ENCODE peak calls at places on chromosomes 3 and 15, in seven cellular contexts. T, W, R, U, D, F and S are unnamed samples.

GRCh38 chr15:67043939-67044771 is 21.2 kb upstream of the SMAD3 start:
- DNase-seq in R (peak; percentile 81), T (no peak), U (peak; percentile 95), W (peak; percentile 53), F (peak; percentile 99), D (peak; percentile 88), S (peak; percentile 79)

GRCh38 chr15:95076381-95076780 is 845.0 kb downstream of the MCTP2 start:
- DNase-seq in R (no peak), D (no peak), U (no peak), F (no peak), T (no peak), W (no peak), S (no peak)

GRCh38 chr15:81751321-81751720 is 294.5 kb downstream of the MEX3B start:
- DNase-seq in F (no peak), U (no peak), T (no peak), W (no peak), D (no peak), R (no peak), S (no peak)

GRCh38 chr3:17905996-17906395 is 163.6 kb upstream of the TBC1D5 start:
- DNase-seq in W (no peak), U (no peak), F (peak; percentile 25), D (no peak), T (no peak), R (no peak), S (no peak)

GRCh38 chr15:79094611-79095021 is 4.0 kb upstream of the RASGRF1 start:
- DNase-seq in T (no peak), D (no peak), U (no peak), F (no peak), R (no peak), W (peak; percentile 43), S (peak; percentile 22)

GRCh38 chr3:34650131-34650530 is 851.7 kb downstream of the PDCD6IP start:
- DNase-seq in D (no peak), W (no peak), F (no peak), U (no peak), T (no peak), R (no peak), S (no peak)

GRCh38 chr3:133842158-133842557 is 36.5 kb downstream of the SRPRB start:
- DNase-seq in F (no peak), U (no peak), W (no peak), T (no peak), R (no peak), D (no peak), S (no peak)

GRCh38 chr15:71385469-71385868 is 270.2 kb downstream of the THSD4 start:
- DNase-seq in U (no peak), D (no peak), F (no peak), T (no peak), R (no peak), W (no peak), S (no peak)

GRCh38 chr3:118782755-118783202 is 251.9 kb downstream of the IGSF11 start:
- DNase-seq in D (no peak), T (no peak), U (no peak), F (peak; percentile 21), R (no peak), W (no peak), S (no peak)

GRCh38 chr15:91104111-91104510 is 4.1 kb downstream of the SV2B start:
- DNase-seq in F (no peak), U (no peak), R (no peak), W (no peak), T (no peak), D (no peak), S (no peak)

GRCh38 chr3:108127301-108127988 is 36.6 kb upstream of the CD47 start:
- DNase-seq in F (peak; percentile 32), D (no peak), T (no peak), R (no peak), W (no peak), U (peak; percentile 35), S (no peak)

GRCh38 chr3:108494862-108495531 is 15.4 kb downstream of the MYH15 start:
- DNase-seq in R (no peak), F (no peak), T (no peak), W (no peak), U (no peak), D (no peak), S (no peak)

GRCh38 chr3:139302801-139303113 is 41.1 kb upstream of the MRPS22 start:
- DNase-seq in W (no peak), U (no peak), F (no peak), D (no peak), T (no peak), R (no peak), S (no peak)

GRCh38 chr3:102511168-102511567 is 76.4 kb downstream of the ZPLD1 start:
- DNase-seq in U (no peak), R (no peak), W (no peak), D (no peak), F (no peak), T (no peak), S (no peak)

GRCh38 chr3:32216172-32216783 is 22.2 kb upstream of the CMTM8 start:
- DNase-seq in T (no peak), R (no peak), W (no peak), U (no peak), D (no peak), F (no peak), S (no peak)

GRCh38 chr15:88624156-88624970 is 3.2 kb downstream of the AEN start:
- DNase-seq in U (peak; percentile 19), D (peak; percentile 61), W (no peak), R (peak; percentile 76), F (peak; percentile 67), T (no peak), S (no peak)

GRCh38 chr3:188362405-188362831 is 208.5 kb downstream of the LPP start:
- DNase-seq in T (no peak), R (peak; percentile 95), F (peak; percentile 27), D (peak; percentile 69), U (peak; percentile 56), W (no peak), S (no peak)

GRCh38 chr15:31437686-31438085 is 111.1 kb downstream of the KLF13 start:
- DNase-seq in D (no peak), R (no peak), W (no peak), U (no peak), F (no peak), T (no peak), S (no peak)

GRCh38 chr15:99324082-99324620 is 72.9 kb downstream of the LRRC28 start:
- DNase-seq in F (no peak), R (peak; percentile 71), W (no peak), D (peak; percentile 83), T (no peak), U (peak; percentile 72), S (no peak)

GRCh38 chr3:195450731-195451229 is 8.0 kb upstream of the ACAP2 start:
- DNase-seq in W (peak; percentile 28), D (peak; percentile 91), F (no peak), T (no peak), R (peak; percentile 94), U (peak; percentile 12), S (no peak)

GRCh38 chr15:44101944-44102343 is 93.1 kb downstream of the FRMD5 start:
- DNase-seq in R (no peak), D (peak; percentile 52), T (no peak), W (no peak), F (peak; percentile 8), U (no peak), S (no peak)

GRCh38 chr15:91887921-91888373 is 34.4 kb downstream of the SLCO3A1 start:
- DNase-seq in W (peak; percentile 24), D (no peak), U (no peak), R (no peak), F (no peak), T (no peak), S (no peak)

GRCh38 chr3:106157411-106157810 is 288.6 kb upstream of the CBLB start:
- DNase-seq in T (no peak), R (no peak), U (no peak), W (no peak), F (no peak), D (no peak), S (no peak)

GRCh38 chr3:106160396-106160795 is 291.6 kb upstream of the CBLB start:
- DNase-seq in D (no peak), T (no peak), F (no peak), R (no peak), W (no peak), U (no peak), S (no peak)

GRCh38 chr3:106161236-106161635 is 292.4 kb upstream of the CBLB start:
- DNase-seq in R (no peak), T (no peak), W (no peak), U (no peak), F (peak; percentile 33), D (no peak), S (no peak)
- H3K18ac ChIP-seq in R (no peak overlapping the region), T (no peak overlapping the region), W (no peak overlapping the region), U (no peak overlapping the region), F (no peak overlapping the region), D (no peak overlapping the region), S (no peak overlapping the region)

GRCh38 chr3:24357635-24358034 is 137.0 kb downstream of the THRB start:
- DNase-seq in R (no peak), T (no peak), D (no peak), W (no peak), U (peak; percentile 63), F (no peak), S (no peak)

GRCh38 chr3:24360946-24361345 is 133.7 kb downstream of the THRB start:
- DNase-seq in T (no peak), W (no peak), R (no peak), U (no peak), D (no peak), F (no peak), S (no peak)

GRCh38 chr3:24361661-24362060 is 133.0 kb downstream of the THRB start:
- DNase-seq in W (no peak), T (no peak), F (no peak), D (no peak), R (no peak), U (no peak), S (no peak)

GRCh38 chr3:24359102-24359501 is 135.5 kb downstream of the THRB start:
- DNase-seq in F (no peak), U (peak; percentile 49), T (no peak), D (no peak), W (no peak), R (no peak), S (no peak)

GRCh38 chr3:24359645-24360462 is 134.8 kb downstream of the THRB start:
- DNase-seq in F (no peak), W (no peak), R (no peak), U (no peak), T (no peak), D (no peak), S (no peak)
- H3K18ac ChIP-seq in F (no peak overlapping the region), W (no peak overlapping the region), R (no peak overlapping the region), U (no peak overlapping the region), T (no peak overlapping the region), D (no peak overlapping the region), S (no peak overlapping the region)

GRCh38 chr3:6861989-6862879 is 1.3 kb downstream of the GRM7 start:
- DNase-seq in D (no peak), F (peak; percentile 23), W (peak; percentile 59), R (no peak), U (no peak), T (no peak), S (peak; percentile 37)
- H3K18ac ChIP-seq in D (no peak overlapping the region), F (no peak overlapping the region), W (no peak overlapping the region), R (no peak overlapping the region), U (no peak overlapping the region), T (peak overlapping the region; percentile 36), S (no peak overlapping the region)

DNA sequence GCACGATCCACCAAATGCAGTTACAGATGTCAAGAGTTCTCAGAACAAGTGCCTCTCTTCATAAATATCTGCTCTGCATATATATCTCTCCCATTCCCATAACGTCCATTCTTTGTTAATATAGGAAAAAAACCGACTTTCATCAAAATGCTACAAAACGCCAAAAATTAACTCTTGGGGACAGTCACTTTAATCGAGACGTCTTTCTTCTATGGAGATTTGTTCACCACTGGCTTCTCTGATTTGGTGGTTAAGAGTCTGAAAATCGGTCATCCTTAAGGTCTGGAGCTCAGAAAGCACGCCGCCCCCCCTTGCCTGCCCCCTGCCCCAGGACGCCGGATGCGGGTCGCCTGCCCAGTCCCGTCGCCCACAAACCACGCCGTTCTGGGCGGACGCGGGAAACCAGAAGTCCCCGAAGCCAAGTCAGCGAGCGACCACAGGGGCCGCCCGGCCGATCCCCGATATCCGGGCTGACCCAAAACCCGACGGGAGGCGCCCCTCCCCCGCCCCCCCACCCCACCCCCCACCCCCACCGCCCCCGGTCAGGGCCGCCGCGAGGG is 252.7 kb downstream of the TJP1 start:
- DNase-seq in T (peak; percentile 6), W (peak; percentile 70), D (no peak), R (no peak), U (no peak), F (peak; percentile 18), S (peak; percentile 53)
- H3K18ac ChIP-seq in T (peak overlapping the region; percentile 45), W (no peak overlapping the region), D (no peak overlapping the region), R (no peak overlapping the region), U (no peak overlapping the region), F (no peak overlapping the region), S (no peak overlapping the region)